ENCODE peak calls at places on chromosomes 3 and 15, in nine cellular contexts. U is BJ, W is fibroblast of mammary gland, G is fibroblast of the aortic adventitia, I is adrenal gland, Y is cardiac fibroblast, B is fibroblast of lung, L is OCI-LY7, M is left ventricle myocardium inferior. R is an unnamed sample.

GRCh38 chr15:63122002-63122893 is 587 bp downstream of the LACTB start:
- DNase-seq in G (peak; percentile 72), I (peak; percentile 95), M (peak; percentile 80), W (peak; percentile 52), Y (peak; percentile 88), L (peak; percentile 64), U (no peak), B (peak; percentile 62), R (peak; percentile 58)

GRCh38 chr3:57464011-57464410 is 80.1 kb downstream of the DNAH12 start:
- DNase-seq in L (no peak), G (no peak), U (no peak), B (no peak), W (no peak), Y (no peak), I (no peak), M (no peak), R (no peak)

GRCh38 chr15:48766196-48766595 is 44.7 kb downstream of the CEP152 start:
- DNase-seq in L (no peak), U (no peak), Y (peak; percentile 33), I (no peak), B (no peak), M (no peak), W (peak; percentile 59), G (peak; percentile 37), R (peak; percentile 25)

GRCh38 chr3:158735296-158736033 is 3.2 kb upstream of the RARRES1 start:
- DNase-seq in M (no peak), G (no peak), Y (no peak), L (no peak), W (no peak), B (no peak), U (no peak), I (no peak), R (no peak)

GRCh38 chr3:3665961-3666640 is 133.1 kb upstream of the LRRN1 start:
- DNase-seq in I (no peak), U (no peak), L (no peak), Y (no peak), G (no peak), M (peak; percentile 63), W (no peak), B (no peak), R (no peak)

GRCh38 chr15:62834686-62835279 is 207.8 kb upstream of the TPM1 start:
- DNase-seq in U (no peak), Y (no peak), I (no peak), M (no peak), W (no peak), B (no peak), L (no peak), G (no peak), R (no peak)

GRCh38 chr3:54859204-54859603 is 68.7 kb downstream of the LRTM1 start:
- DNase-seq in U (no peak), I (no peak), L (no peak), W (peak; percentile 61), G (peak; percentile 66), Y (no peak), B (no peak), M (no peak), R (peak; percentile 68)

GRCh38 chr3:161531930-161532329 is 35.3 kb downstream of the OTOL1 start:
- DNase-seq in I (no peak), B (no peak), Y (no peak), U (no peak), L (no peak), G (no peak), W (no peak), M (no peak), R (no peak)

GRCh38 chr3:127848131-127849129 is 26.1 kb upstream of the MGLL start:
- DNase-seq in G (peak; percentile 33), Y (peak; percentile 30), W (peak; percentile 17), U (no peak), L (no peak), B (no peak), M (no peak), I (no peak), R (peak; percentile 55)

GRCh38 chr3:62954579-62954978 is 79.4 kb upstream of the CADPS start:
- DNase-seq in L (peak; percentile 72), M (no peak), B (no peak), G (no peak), I (no peak), Y (no peak), U (no peak), W (peak; percentile 19), R (no peak)

GRCh38 chr3:23232016-23232415 is 28.9 kb downstream of the UBE2E2 start:
- DNase-seq in U (no peak), G (peak; percentile 60), L (no peak), M (no peak), B (no peak), Y (peak; percentile 53), I (no peak), W (no peak), R (no peak)

GRCh38 chr15:47674576-47675232 is 42.6 kb upstream of the SEMA6D start:
- DNase-seq in M (no peak), L (no peak), U (no peak), G (no peak), B (no peak), W (no peak), I (no peak), Y (no peak), R (no peak)

GRCh38 chr15:32096867-32097266 is 66.6 kb downstream of the CHRNA7 start:
- DNase-seq in W (no peak), G (no peak), M (no peak), B (no peak), L (no peak), U (no peak), I (no peak), Y (no peak), R (no peak)

GRCh38 chr3:64003589-64003988 is 19.7 kb downstream of the PSMD6 start:
- DNase-seq in B (no peak), G (no peak), L (no peak), I (no peak), M (no peak), Y (no peak), U (no peak), W (no peak), R (no peak)

GRCh38 chr3:63995056-63995576 is 28.2 kb downstream of the PSMD6 start:
- DNase-seq in Y (no peak), W (no peak), G (no peak), M (no peak), L (no peak), U (no peak), B (no peak), I (no peak), R (no peak)

GRCh38 chr3:63998852-63999754 is 24.2 kb downstream of the PSMD6 start:
- DNase-seq in B (no peak), I (no peak), W (no peak), M (no peak), L (no peak), G (no peak), Y (no peak), U (no peak), R (no peak)

GRCh38 chr3:64002248-64002647 is 21.0 kb downstream of the PSMD6 start:
- DNase-seq in W (no peak), U (no peak), L (no peak), M (no peak), B (no peak), I (no peak), G (no peak), Y (no peak), R (no peak)

DNA sequence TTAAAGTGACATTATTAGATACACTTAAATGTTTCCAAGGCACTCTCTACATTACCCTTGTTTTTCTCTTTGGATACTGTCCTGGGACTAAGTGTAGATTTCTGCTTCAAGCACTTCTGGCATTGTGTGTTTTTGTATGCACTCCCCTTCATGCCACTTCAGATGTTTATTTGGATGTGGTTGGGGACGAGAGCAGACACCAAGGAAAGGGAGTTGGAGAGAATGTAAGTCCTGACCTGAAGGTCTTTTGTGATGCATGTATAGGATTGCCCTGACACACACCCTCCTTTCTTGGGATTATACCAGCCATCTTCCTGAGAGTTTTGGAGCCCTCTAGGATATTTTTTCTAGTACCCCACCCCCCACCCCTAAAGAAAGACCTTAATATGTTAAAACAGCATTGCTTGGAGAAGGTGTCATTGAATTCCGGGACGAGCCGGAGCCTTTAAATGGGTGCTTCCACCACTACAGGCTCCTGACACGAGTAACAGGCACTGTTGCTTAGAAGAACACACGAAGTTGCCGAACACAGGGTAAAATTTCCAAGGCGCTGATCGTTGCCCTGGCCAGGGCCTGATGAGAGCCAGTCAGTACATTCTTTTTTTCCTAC is 22.7 kb downstream of the PSMD6 start:
- DNase-seq in I (no peak), Y (no peak), B (peak; percentile 29), G (no peak), M (no peak), W (no peak), U (no peak), L (no peak), R (no peak)
- H3K4me3 ChIP-seq in I (no peak overlapping the region), Y (no peak overlapping the region), B (no peak overlapping the region), G (no peak overlapping the region), M (no peak overlapping the region), W (no peak overlapping the region), U (no peak overlapping the region), L (no peak overlapping the region), R (no peak overlapping the region)

GRCh38 chr15:98804057-98804380 is 155.7 kb downstream of the IGF1R start:
- DNase-seq in G (peak; percentile 19), Y (peak; percentile 8), B (no peak), M (no peak), L (no peak), U (no peak), W (no peak), I (no peak), R (no peak)
- TF ChIP-seq CTCF in G (peak; percentile 51), Y (peak; percentile 26), B (no peak), M (peak; percentile 25), L (no peak), U (peak; percentile 23), W (peak; percentile 21), I (no peak), R (peak; percentile 12)

GRCh38 chr3:191066669-191067068 is 132.4 kb upstream of the OSTN start:
- DNase-seq in B (peak; percentile 42), L (no peak), M (no peak), Y (peak; percentile 13), U (peak; percentile 19), G (peak; percentile 45), I (no peak), W (peak; percentile 88), R (peak; percentile 35)
- H3K4me3 ChIP-seq in B (no peak overlapping the region), L (no peak overlapping the region), M (no peak overlapping the region), Y (no peak overlapping the region), U (no peak overlapping the region), G (no peak overlapping the region), I (no peak overlapping the region), W (no peak overlapping the region), R (no peak overlapping the region)

GRCh38 chr15:82647835-82648256 is 683 bp upstream of the CPEB1 start:
- DNase-seq in I (no peak), M (peak; percentile 23), G (no peak), B (no peak), W (no peak), U (no peak), L (no peak), Y (no peak), R (no peak)

GRCh38 chr15:82647045-82647834 is at the start of gene CPEB1:
- DNase-seq in W (peak; percentile 43), Y (peak; percentile 47), B (peak; percentile 51), G (peak; percentile 51), I (peak; percentile 75), M (peak; percentile 52), U (no peak), L (no peak), R (peak; percentile 54)

GRCh38 chr15:82649226-82649999 is 2.2 kb upstream of the CPEB1 start:
- DNase-seq in M (no peak), W (no peak), U (no peak), L (no peak), I (no peak), G (no peak), B (no peak), Y (no peak), R (no peak)

GRCh38 chr15:82650046-82650670 is 3.0 kb upstream of the CPEB1 start:
- DNase-seq in B (no peak), U (no peak), Y (no peak), G (no peak), M (no peak), L (no peak), I (no peak), W (no peak), R (no peak)

GRCh38 chr15:82648257-82649103 is 1.3 kb upstream of the CPEB1 start:
- DNase-seq in B (peak; percentile 16), Y (peak; percentile 8), U (no peak), W (no peak), I (no peak), M (no peak), L (no peak), G (no peak), R (peak; percentile 48)
- TF ChIP-seq CTCF in B (no peak), Y (no peak), U (peak; percentile 20), W (no peak), I (no peak), M (no peak), L (no peak), G (no peak), R (no peak)